ENCODE peak calls at places on chromosomes 6 and 20, in seven cellular contexts. B, K, Q, C, X, S and P are unnamed samples.
A peak's percentile ranks its signal among the peaks of the same experiment; 100 is the strongest.

GRCh38 chr6:4607026-4607704 is 169.0 kb upstream of the CDYL start:
- DNase-seq in B (no peak), K (no peak), Q (no peak), C (no peak), X (peak; percentile 43), S (no peak), P (no peak)

GRCh38 chr6:142088858-142089216 is 43.9 kb upstream of the GJE1 start:
- DNase-seq in B (peak; percentile 83), K (no peak), Q (peak; percentile 63), C (no peak), X (no peak), S (peak; percentile 61), P (peak; percentile 60)

GRCh38 chr6:80969439-80969838 is 783.0 kb downstream of the TENT5A start:
- DNase-seq in B (no peak), K (no peak), Q (no peak), C (no peak), X (no peak), S (no peak), P (no peak)

GRCh38 chr20:35058184-35058583 is 34.4 kb downstream of the TRPC4AP start:
- DNase-seq in B (no peak), K (no peak), Q (no peak), C (no peak), X (no peak), S (no peak), P (no peak)

GRCh38 chr6:121333196-121333595 is 1.1 kb downstream of the TBC1D32 start:
- DNase-seq in B (no peak), K (no peak), Q (no peak), C (no peak), X (no peak), S (no peak), P (no peak)

GRCh38 chr6:20960067-20960466 is 425.8 kb downstream of the CDKAL1 start:
- DNase-seq in B (no peak), K (no peak), Q (no peak), C (no peak), X (no peak), S (no peak), P (no peak)

GRCh38 chr6:44221961-44222335 is 1.4 kb upstream of the SLC29A1 start:
- DNase-seq in B (no peak), K (no peak), Q (no peak), C (no peak), X (no peak), S (no peak), P (no peak)

GRCh38 chr20:49381558-49382493 is 100.6 kb downstream of the KCNB1 start:
- DNase-seq in B (no peak), K (no peak), Q (no peak), C (no peak), X (no peak), S (peak; percentile 69), P (peak; percentile 99)

GRCh38 chr6:169341065-169341464 is 87.4 kb upstream of the THBS2 start:
- DNase-seq in B (no peak), K (no peak), Q (no peak), C (no peak), X (no peak), S (no peak), P (no peak)

GRCh38 chr6:47740714-47741113 is 41.1 kb upstream of the OPN5 start:
- DNase-seq in B (no peak), K (no peak), Q (no peak), C (no peak), X (no peak), S (no peak), P (no peak)

GRCh38 chr20:23235173-23236027 is 115.2 kb upstream of the NXT1 start:
- DNase-seq in B (peak; percentile 74), K (no peak), Q (peak; percentile 69), C (no peak), X (no peak), S (peak; percentile 78), P (no peak)

GRCh38 chr20:63085087-63085861 is 78.5 kb upstream of the BHLHE23 start:
- DNase-seq in B (no peak), K (no peak), Q (no peak), C (no peak), X (no peak), S (peak; percentile 61), P (peak; percentile 82)

GRCh38 chr6:25350593-25350992 is 71.4 kb downstream of the CARMIL1 start:
- DNase-seq in B (no peak), K (no peak), Q (no peak), C (no peak), X (no peak), S (no peak), P (no peak)

GRCh38 chr6:3997144-3997770 is 81.7 kb downstream of the FAM217A start:
- DNase-seq in B (no peak), K (no peak), Q (no peak), C (no peak), X (peak; percentile 62), S (no peak), P (no peak)

GRCh38 chr6:15769471-15770088 is 106.8 kb upstream of the DTNBP1 start:
- DNase-seq in B (no peak), K (no peak), Q (no peak), C (no peak), X (no peak), S (no peak), P (no peak)

GRCh38 chr20:58017237-58017969 is 211.1 kb downstream of the ANKRD60 start:
- DNase-seq in B (no peak), K (peak; percentile 44), Q (peak; percentile 93), C (no peak), X (no peak), S (no peak), P (peak; percentile 93)

GRCh38 chr6:7500737-7501282 is 40.7 kb upstream of the DSP start:
- DNase-seq in B (no peak), K (no peak), Q (no peak), C (no peak), X (no peak), S (no peak), P (no peak)

GRCh38 chr20:9360427-9360826 is 154.0 kb upstream of the LAMP5 start:
- DNase-seq in B (no peak), K (no peak), Q (no peak), C (no peak), X (no peak), S (no peak), P (no peak)

GRCh38 chr6:166029506-166029905 is 138.1 kb downstream of the TBXT start:
- DNase-seq in B (no peak), K (no peak), Q (no peak), C (no peak), X (no peak), S (no peak), P (no peak)

GRCh38 chr20:39213476-39214145 is 251.5 kb downstream of the DHX35 start:
- DNase-seq in B (no peak), K (no peak), Q (no peak), C (no peak), X (no peak), S (no peak), P (no peak)